ENCODE peak calls at places on chromosomes 11 and 22, in seven cellular contexts. Z, X, C, M, R, U and J are unnamed samples. For H3K36me3, the result is how much of the 10 kb centered on the place peaks cover.

GRCh38 chr22:49892226-49892899 is 25.9 kb downstream of the ALG12 start:
- DNase-seq in Z (no peak), C (no peak), R (no peak), M (no peak), U (no peak), X (no peak), J (no peak)

GRCh38 chr11:119584193-119585037 is 144.6 kb downstream of the NECTIN1 start:
- DNase-seq in M (peak), C (no peak), X (peak), U (peak), Z (no peak), R (no peak), J (peak)

GRCh38 chr11:75591966-75592365 is 29.9 kb downstream of the SERPINH1 start:
- DNase-seq in U (no peak), X (no peak), C (no peak), R (no peak), M (no peak), Z (no peak), J (no peak)

GRCh38 chr11:32431657-32432056 is 3.7 kb downstream of the WT1 start:
- DNase-seq in X (no peak), U (no peak), Z (no peak), R (no peak), C (no peak), M (no peak), J (no peak)

GRCh38 chr22:29044657-29045176 is 16.9 kb downstream of the C22orf31 start:
- DNase-seq in R (no peak), Z (no peak), C (no peak), U (no peak), X (peak), M (no peak), J (peak)

GRCh38 chr11:129281471-129282268 is 89.5 kb upstream of the ARHGAP32 start:
- DNase-seq in M (no peak), Z (no peak), X (no peak), R (no peak), U (no peak), C (no peak), J (no peak)

GRCh38 chr11:68372625-68373024 is 60.2 kb downstream of the LRP5 start:
- DNase-seq in R (no peak), C (no peak), Z (no peak), X (no peak), M (no peak), U (no peak), J (no peak)

GRCh38 chr11:126459691-126460404 is 104.4 kb downstream of the ST3GAL4 start:
- DNase-seq in C (no peak), M (no peak), R (no peak), Z (no peak), U (no peak), X (no peak), J (no peak)

GRCh38 chr11:99682646-99683045 is 661.9 kb downstream of the CNTN5 start:
- DNase-seq in C (no peak), M (no peak), R (no peak), U (no peak), Z (no peak), X (no peak), J (no peak)

GRCh38 chr11:14907411-14908213 is 15.6 kb upstream of the CYP2R1 start:
- DNase-seq in C (peak), M (peak), Z (peak), U (no peak), X (peak), R (no peak), J (peak)

GRCh38 chr11:20070459-20070858 is 89.8 kb downstream of the DBX1 start:
- DNase-seq in M (no peak), X (no peak), U (no peak), Z (no peak), C (no peak), R (no peak), J (peak)

GRCh38 chr11:26014456-26015115 is 317.3 kb upstream of the ANO3 start:
- DNase-seq in M (no peak), C (no peak), U (no peak), Z (no peak), R (no peak), X (no peak), J (no peak)

GRCh38 chr11:82682003-82682751 is 51.5 kb downstream of the FAM181B start:
- DNase-seq in R (peak), C (peak), X (peak), U (peak), M (peak), Z (peak), J (no peak)

GRCh38 chr11:18383388-18384156 is 10.8 kb upstream of the LDHA start:
- DNase-seq in X (peak), Z (peak), M (peak), U (no peak), R (peak), C (peak), J (peak)

GRCh38 chr11:35548925-35549561 is 23.6 kb upstream of the PAMR1 start:
- DNase-seq in M (no peak), X (peak), C (no peak), R (no peak), U (peak), Z (no peak), J (no peak)

DNA sequence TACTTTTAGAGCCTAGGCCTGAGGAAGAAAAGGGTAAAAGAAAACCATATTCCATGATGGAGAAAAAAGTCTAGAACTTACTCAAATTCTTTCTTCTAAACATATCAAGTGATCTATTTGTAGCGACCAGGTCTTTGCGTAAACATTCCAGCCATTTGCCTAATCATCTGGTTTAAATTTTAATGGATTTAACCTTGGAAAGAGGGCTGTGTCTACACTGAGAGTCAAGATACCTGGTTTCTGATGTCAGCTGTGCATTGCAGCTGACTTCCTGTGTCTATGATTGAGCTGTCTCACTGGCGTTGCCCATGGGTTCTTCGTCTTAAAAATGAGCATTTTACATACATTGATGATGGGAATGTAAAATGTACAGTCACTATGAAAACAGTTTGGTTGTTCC is 10.0 kb upstream of the TMEM123 start:
- DNase-seq in C (no peak), Z (no peak), X (no peak), U (no peak), M (no peak), R (no peak), J (no peak)
- H3K36me3 ChIP-seq in C (under half), Z (under half), X (under half), U (under half), M (under half), R (under half), J (under half)

DNA sequence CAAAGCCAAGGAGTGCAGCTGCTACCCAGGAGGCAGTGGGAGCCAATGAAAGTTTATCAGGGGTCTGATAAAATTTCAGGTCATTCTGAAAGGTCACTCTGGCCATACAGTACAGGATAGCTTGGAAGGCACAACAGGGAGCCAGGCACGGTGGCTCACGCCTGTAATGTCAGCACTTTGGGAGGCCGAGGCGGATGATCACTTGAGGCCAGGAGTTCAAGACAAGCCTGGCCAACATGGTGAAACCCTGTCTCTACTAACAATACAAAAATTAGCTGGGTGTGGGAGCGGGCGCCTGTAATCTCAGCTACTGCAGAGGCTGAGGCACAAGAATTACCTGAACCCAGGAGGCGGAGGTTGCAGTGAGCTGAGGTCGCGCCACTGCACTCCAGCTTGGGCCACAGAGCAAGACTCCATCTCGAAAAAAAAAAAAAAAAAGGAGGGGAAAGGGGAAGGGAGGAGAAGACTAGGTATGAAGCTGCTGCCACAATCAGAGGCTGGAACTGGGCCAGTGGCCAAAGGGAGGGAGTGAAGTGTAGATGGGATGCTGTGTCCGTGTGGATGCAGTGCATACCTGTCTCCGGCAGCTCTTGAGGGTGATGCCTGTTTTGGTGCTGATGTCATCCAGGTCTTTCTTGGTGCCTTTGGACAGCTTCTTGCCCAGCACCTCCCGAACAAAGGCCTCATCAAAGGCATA is 1.1 kb downstream of the FIBP start:
- DNase-seq in X (no peak), U (no peak), C (no peak), M (no peak), Z (peak), R (no peak), J (no peak)
- H3K36me3 ChIP-seq in X (half or more), U (under half), C (under half), M (under half), Z (under half), R (under half), J (half or more)

GRCh38 chr22:38724926-38725571 is 19.3 kb downstream of the GTPBP1 start:
- DNase-seq in X (peak), M (no peak), R (no peak), C (peak), Z (no peak), U (no peak), J (no peak)

GRCh38 chr22:38725900-38726655 is 20.3 kb downstream of the GTPBP1 start:
- DNase-seq in C (no peak), M (no peak), Z (no peak), U (no peak), X (no peak), R (no peak), J (no peak)

GRCh38 chr22:38727530-38728451 is 22.0 kb downstream of the GTPBP1 start:
- DNase-seq in Z (no peak), X (no peak), M (no peak), U (no peak), R (no peak), C (no peak), J (no peak)

GRCh38 chr22:38728899-38729796 is 23.4 kb downstream of the GTPBP1 start:
- DNase-seq in Z (no peak), X (no peak), U (no peak), M (no peak), R (no peak), C (no peak), J (no peak)

DNA sequence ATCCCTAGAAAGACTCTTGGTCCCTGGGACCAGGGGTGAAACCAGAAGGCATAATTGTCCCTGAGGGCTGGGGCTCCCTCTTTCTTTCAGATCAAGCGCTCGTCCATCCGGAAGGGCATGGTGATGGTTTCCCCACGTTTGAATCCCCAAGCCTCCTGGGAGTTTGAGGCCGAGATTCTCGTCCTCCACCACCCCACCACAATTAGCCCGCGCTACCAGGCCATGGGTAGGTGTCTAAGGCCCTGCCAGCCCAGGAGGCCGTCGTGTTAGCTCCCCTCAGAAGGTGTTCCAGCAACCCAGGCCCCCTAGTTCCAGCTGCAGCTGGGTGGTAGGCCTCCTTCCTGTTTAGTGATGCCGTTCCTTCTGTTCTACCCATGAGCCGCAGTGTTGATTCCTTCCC is 21.4 kb downstream of the GTPBP1 start:
- DNase-seq in U (no peak), C (no peak), Z (no peak), R (no peak), X (no peak), M (no peak), J (no peak)
- H3K36me3 ChIP-seq in U (half or more), C (half or more), Z (under half), R (half or more), X (half or more), M (under half), J (half or more)

GRCh38 chr22:37617431-37617830 is 8.8 kb downstream of the GGA1 start:
- DNase-seq in C (no peak), Z (no peak), M (no peak), R (no peak), X (no peak), U (no peak), J (no peak)
- H3K36me3 ChIP-seq in C (under half), Z (under half), M (under half), R (under half), X (half or more), U (under half), J (under half)

DNA sequence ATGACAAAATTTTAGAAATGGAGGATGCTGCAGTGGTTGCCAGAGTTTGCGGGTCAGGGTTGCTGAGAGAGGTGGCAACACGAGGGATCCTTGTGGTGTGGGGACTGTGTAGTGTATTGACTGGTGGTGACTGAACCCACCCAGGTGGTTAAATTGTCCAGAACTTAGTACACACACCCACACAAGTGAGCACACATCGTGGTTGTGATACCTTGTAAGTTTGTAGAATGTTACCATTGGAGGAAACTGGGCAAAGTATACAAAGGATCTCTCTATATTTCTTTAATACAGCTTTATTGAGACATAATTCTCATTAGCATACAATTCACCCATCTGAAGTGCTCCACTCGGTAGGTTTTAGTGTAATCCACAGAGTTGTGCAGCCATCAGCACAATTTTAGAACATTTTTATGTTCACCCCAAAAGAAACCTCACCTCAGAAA is 56.1 kb downstream of the MED15 start:
- DNase-seq in Z (no peak), U (no peak), X (no peak), M (no peak), C (no peak), R (no peak), J (no peak)
- H3K36me3 ChIP-seq in Z (under half), U (under half), X (half or more), M (under half), C (under half), R (under half), J (half or more)

GRCh38 chr11:116892374-116892773 is 55.0 kb upstream of the APOA1 start:
- DNase-seq in M (no peak), X (no peak), C (no peak), Z (no peak), U (no peak), R (no peak), J (no peak)

GRCh38 chr11:116891746-116892145 is 54.3 kb upstream of the APOA1 start:
- DNase-seq in C (no peak), X (no peak), U (no peak), R (no peak), M (no peak), Z (no peak), J (peak)

GRCh38 chr11:116893906-116894305 is 56.5 kb upstream of the APOA1 start:
- DNase-seq in U (no peak), Z (no peak), X (no peak), R (no peak), M (no peak), C (no peak), J (no peak)

GRCh38 chr11:116895053-116895757 is 57.8 kb upstream of the APOA1 start:
- DNase-seq in Z (peak), U (peak), X (no peak), C (no peak), M (no peak), R (no peak), J (no peak)

GRCh38 chr11:116893437-116893836 is 56.0 kb upstream of the APOA1 start:
- DNase-seq in Z (no peak), C (no peak), M (no peak), U (no peak), X (no peak), R (no peak), J (no peak)
- H3K36me3 ChIP-seq in Z (under half), C (under half), M (under half), U (under half), X (half or more), R (under half), J (under half)

GRCh38 chr22:46096706-46097230 is 53.6 kb upstream of the PPARA start:
- DNase-seq in C (no peak), U (no peak), Z (no peak), M (no peak), X (no peak), R (no peak), J (no peak)

GRCh38 chr22:46097268-46097900 is 52.9 kb upstream of the PPARA start:
- DNase-seq in X (no peak), C (no peak), R (no peak), U (no peak), Z (no peak), M (no peak), J (no peak)

GRCh38 chr22:46093796-46094195 is 56.5 kb upstream of the PPARA start:
- DNase-seq in U (no peak), C (no peak), R (no peak), M (no peak), X (no peak), Z (no peak), J (no peak)

GRCh38 chr22:46094676-46095075 is 55.6 kb upstream of the PPARA start:
- DNase-seq in R (no peak), Z (no peak), X (no peak), M (no peak), C (no peak), U (no peak), J (no peak)

GRCh38 chr22:46096051-46096450 is 54.3 kb upstream of the PPARA start:
- DNase-seq in Z (no peak), C (no peak), U (no peak), M (no peak), R (no peak), X (no peak), J (no peak)
- H3K36me3 ChIP-seq in Z (under half), C (under half), U (under half), M (under half), R (under half), X (half or more), J (half or more)

GRCh38 chr22:20169253-20169822 is 18.5 kb upstream of the CCDC188 start:
- DNase-seq in C (no peak), U (no peak), R (no peak), X (no peak), Z (no peak), M (no peak), J (no peak)
- H3K36me3 ChIP-seq in C (under half), U (under half), R (under half), X (under half), Z (under half), M (under half), J (under half)